ENCODE peak calls at places on chromosomes 1 and 21, in four cellular contexts. One of them, this sample, is unnamed.

GRCh38 chr21:44537930-44538911 is 1.8 kb downstream of the KRTAP10-1 start:
- DNase-seq in cardiac muscle cell: no peak
- DNase-seq in sigmoid colon: peak; percentile 39
- DNase-seq in SK-N-SH: no peak
- DNase-seq in this sample: no peak

GRCh38 chr1:171988243-171988642 is 146.9 kb downstream of the DNM3 start:
- DNase-seq in cardiac muscle cell: no peak
- DNase-seq in sigmoid colon: no peak
- DNase-seq in SK-N-SH: no peak
- DNase-seq in this sample: no peak

GRCh38 chr1:198157241-198157846 is 546 bp downstream of the NEK7 start:
- DNase-seq in cardiac muscle cell: peak; percentile 95
- DNase-seq in sigmoid colon: peak; percentile 94
- DNase-seq in SK-N-SH: peak; percentile 82
- DNase-seq in this sample: peak; percentile 76

GRCh38 chr1:75999034-75999433 is 66.8 kb upstream of the ASB17 start:
- DNase-seq in cardiac muscle cell: no peak
- DNase-seq in sigmoid colon: no peak
- DNase-seq in SK-N-SH: no peak
- DNase-seq in this sample: no peak

GRCh38 chr21:36698160-36699025 is 522 bp upstream of the SIM2 start:
- DNase-seq in cardiac muscle cell: peak; percentile 46
- DNase-seq in sigmoid colon: no peak
- DNase-seq in SK-N-SH: peak; percentile 40
- DNase-seq in this sample: no peak

GRCh38 chr1:161185282-161185682 is 8.0 kb upstream of the B4GALT3 start:
- DNase-seq in cardiac muscle cell: no peak
- DNase-seq in sigmoid colon: peak; percentile 87
- DNase-seq in SK-N-SH: peak; percentile 45
- DNase-seq in this sample: no peak

GRCh38 chr1:89660086-89660946 is 27.4 kb downstream of the LRRC8C start:
- DNase-seq in cardiac muscle cell: no peak
- DNase-seq in sigmoid colon: no peak
- DNase-seq in SK-N-SH: no peak
- DNase-seq in this sample: no peak

GRCh38 chr1:165949335-165950130 is 122.1 kb downstream of the UCK2 start:
- DNase-seq in cardiac muscle cell: peak; percentile 75
- DNase-seq in sigmoid colon: no peak
- DNase-seq in SK-N-SH: no peak
- DNase-seq in this sample: no peak

GRCh38 chr1:167409183-167409582 is 109.1 kb downstream of the CD247 start:
- DNase-seq in cardiac muscle cell: no peak
- DNase-seq in sigmoid colon: no peak
- DNase-seq in SK-N-SH: no peak
- DNase-seq in this sample: no peak
- TF ChIP-seq CTCF in cardiac muscle cell: no peak
- TF ChIP-seq CTCF in sigmoid colon: no peak
- TF ChIP-seq CTCF in SK-N-SH: peak; percentile 27
- TF ChIP-seq CTCF in this sample: no peak

GRCh38 chr1:109112056-109112651 is 1.8 kb upstream of the ELAPOR1 start:
- DNase-seq in cardiac muscle cell: no peak
- DNase-seq in sigmoid colon: no peak
- DNase-seq in SK-N-SH: peak; percentile 39
- DNase-seq in this sample: no peak

GRCh38 chr1:109116286-109116685 is 2.4 kb downstream of the ELAPOR1 start:
- DNase-seq in cardiac muscle cell: no peak
- DNase-seq in sigmoid colon: no peak
- DNase-seq in SK-N-SH: no peak
- DNase-seq in this sample: no peak

GRCh38 chr1:109113787-109114568 is at the start of gene ELAPOR1:
- DNase-seq in cardiac muscle cell: no peak
- DNase-seq in sigmoid colon: no peak
- DNase-seq in SK-N-SH: peak; percentile 74
- DNase-seq in this sample: no peak

GRCh38 chr1:109112652-109113285 is 1.1 kb upstream of the ELAPOR1 start:
- DNase-seq in cardiac muscle cell: peak; percentile 95
- DNase-seq in sigmoid colon: peak; percentile 96
- DNase-seq in SK-N-SH: peak; percentile 93
- DNase-seq in this sample: peak; percentile 46

DNA sequence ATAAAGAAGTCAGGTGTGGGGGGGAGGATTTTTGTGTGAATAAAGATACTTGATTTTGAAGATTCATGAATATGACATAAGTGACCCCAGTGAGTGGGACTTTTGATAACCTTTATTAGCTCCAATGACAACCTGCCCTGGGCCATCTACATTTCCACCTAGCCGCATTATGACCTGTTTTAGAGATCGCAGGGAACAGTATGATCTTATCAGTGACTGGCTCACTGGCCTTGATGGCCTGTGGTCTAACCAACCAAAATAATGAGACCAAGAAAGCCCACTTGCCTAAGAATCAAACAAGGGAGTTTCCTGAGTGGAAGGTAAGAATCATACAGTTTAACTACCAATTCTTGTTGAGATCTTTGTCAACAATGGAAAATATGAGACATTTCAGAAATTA is 1.8 kb downstream of the ELAPOR1 start:
- DNase-seq in cardiac muscle cell: no peak
- DNase-seq in sigmoid colon: no peak
- DNase-seq in SK-N-SH: no peak
- DNase-seq in this sample: no peak
- H3K4me3 ChIP-seq in cardiac muscle cell: no peak overlapping the region
- H3K4me3 ChIP-seq in sigmoid colon: no peak overlapping the region
- H3K4me3 ChIP-seq in SK-N-SH: no peak overlapping the region
- H3K4me3 ChIP-seq in this sample: no peak overlapping the region

DNA sequence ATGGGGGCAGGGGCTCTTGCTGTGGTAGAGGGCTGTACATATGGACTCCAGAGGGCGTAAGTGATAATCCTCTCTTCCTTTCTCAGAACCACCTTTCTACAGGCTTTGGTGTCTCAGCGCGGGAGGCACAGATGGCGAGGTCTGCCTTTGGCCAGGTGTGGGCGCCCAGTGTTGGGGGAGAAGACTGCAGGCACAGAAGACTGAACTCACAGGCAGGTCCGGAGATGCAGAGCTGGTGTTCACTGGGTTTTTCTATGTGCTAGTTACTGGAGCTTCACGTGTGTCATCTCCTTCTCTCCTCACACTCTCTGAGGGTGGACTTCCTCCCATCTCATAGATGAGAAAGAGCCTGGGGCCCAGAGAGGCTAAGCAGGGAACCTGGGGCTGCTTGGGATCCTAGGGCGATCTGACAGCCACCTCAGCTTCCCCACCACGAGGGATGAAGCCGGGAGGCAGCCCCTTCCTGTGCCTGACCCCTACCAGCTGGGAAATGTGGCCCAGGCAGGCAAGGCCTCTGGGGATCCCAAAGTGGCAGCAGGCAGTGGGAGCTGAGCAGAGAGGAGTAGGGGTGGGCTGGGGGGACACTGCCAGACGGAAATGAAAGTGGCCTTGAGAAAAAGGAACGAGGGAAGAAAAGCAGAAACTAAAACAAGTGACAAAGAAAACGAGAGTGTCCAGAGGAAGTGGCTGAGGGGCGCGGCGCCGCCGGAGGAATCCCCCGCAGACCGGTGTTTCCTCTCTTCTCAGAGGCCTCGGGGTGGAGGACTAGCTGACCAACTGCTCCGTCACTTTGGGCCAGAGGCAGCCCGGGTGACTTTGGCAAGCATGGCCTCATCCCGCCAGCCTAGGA is 191.6 kb downstream of the HIVEP3 start:
- DNase-seq in cardiac muscle cell: no peak
- DNase-seq in sigmoid colon: peak; percentile 80
- DNase-seq in SK-N-SH: no peak
- DNase-seq in this sample: no peak
- TF ChIP-seq CTCF in cardiac muscle cell: no peak
- TF ChIP-seq CTCF in sigmoid colon: no peak
- TF ChIP-seq CTCF in SK-N-SH: no peak
- TF ChIP-seq CTCF in this sample: no peak

DNA sequence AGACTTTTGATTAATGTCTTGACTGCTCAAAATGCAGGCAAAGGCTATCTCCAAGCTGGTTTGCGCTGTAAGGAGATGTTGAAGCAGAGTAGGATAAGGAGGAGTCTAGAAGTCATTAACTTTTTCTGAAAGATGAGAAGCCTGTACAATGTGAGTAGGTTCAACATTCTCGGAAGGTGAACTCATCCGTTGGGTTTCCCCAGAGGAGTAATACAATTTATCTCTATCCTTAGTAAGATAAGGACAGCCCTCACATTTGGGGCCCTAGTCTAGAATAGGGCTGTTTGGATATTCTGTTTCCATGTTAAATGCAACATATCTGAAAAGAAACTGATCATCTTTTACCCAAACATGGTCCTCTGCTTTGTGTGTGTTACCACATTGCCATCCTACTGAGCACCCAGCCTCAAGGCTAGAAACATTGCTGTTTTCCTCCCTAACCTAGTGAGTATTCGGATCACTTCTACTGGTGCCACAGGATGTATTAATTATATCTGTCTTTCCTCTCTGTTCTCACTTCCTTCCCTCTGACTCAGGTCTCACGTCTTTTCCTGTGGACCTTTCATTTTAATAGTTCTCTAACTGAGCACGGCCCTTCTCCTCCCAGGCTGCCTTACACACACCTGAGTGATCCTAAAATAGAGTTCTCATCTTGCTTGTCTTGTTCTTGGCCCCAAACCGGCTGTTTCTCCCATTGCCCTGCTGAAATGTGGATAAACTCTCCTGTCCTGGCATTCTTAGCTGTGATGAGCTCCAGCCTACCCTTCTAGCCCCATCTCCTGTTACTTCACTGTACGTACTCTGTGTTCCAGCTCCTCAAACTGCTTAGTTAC is 91.6 kb downstream of the CDC14A start:
- DNase-seq in cardiac muscle cell: no peak
- DNase-seq in sigmoid colon: peak; percentile 66
- DNase-seq in SK-N-SH: no peak
- DNase-seq in this sample: no peak
- H3K4me3 ChIP-seq in cardiac muscle cell: no peak overlapping the region
- H3K4me3 ChIP-seq in sigmoid colon: no peak overlapping the region
- H3K4me3 ChIP-seq in SK-N-SH: no peak overlapping the region
- H3K4me3 ChIP-seq in this sample: no peak overlapping the region

DNA sequence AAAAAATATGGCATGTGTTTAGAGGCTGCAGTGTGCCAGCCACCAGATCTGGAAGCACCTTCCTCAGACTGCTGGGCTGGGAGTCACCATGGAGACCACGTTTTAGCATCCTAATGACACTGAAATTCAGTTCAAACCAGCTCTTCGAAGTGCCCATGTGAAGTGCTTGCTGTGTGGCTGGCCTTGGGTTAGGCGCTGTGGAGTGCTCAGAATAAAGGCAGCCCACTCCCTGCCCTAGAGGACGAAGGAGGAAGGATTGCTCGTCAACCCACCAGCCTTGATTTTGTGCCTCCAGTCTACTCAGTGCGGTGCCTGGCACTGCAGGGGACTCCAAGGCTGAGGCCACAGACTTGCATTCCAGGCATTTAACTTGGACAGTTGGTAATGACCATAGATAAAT is 482.2 kb downstream of the OMA1 start:
- DNase-seq in cardiac muscle cell: no peak
- DNase-seq in sigmoid colon: no peak
- DNase-seq in SK-N-SH: no peak
- DNase-seq in this sample: no peak
- TF ChIP-seq CTCF in cardiac muscle cell: no peak
- TF ChIP-seq CTCF in sigmoid colon: no peak
- TF ChIP-seq CTCF in SK-N-SH: no peak
- TF ChIP-seq CTCF in this sample: no peak

This sample was measured in AG09309.